ENCODE peak calls at places on chromosomes 7 and 10, in six cellular contexts. H is GM12878, W is K562, V is HepG2, M is GM12892, R is H1. F is an unnamed sample.

GRCh38 chr7:50664461-50664922 is 99.3 kb upstream of the DDC start:
- DNase-seq in H (no peak), W (no peak), V (no peak), M (peak), R (no peak), F (no peak)

GRCh38 chr7:99090811-99091582 is 52.9 kb downstream of the SMURF1 start:
- DNase-seq in H (no peak), W (no peak), V (no peak), M (no peak), R (no peak), F (no peak)

GRCh38 chr10:99456207-99456606 is 25.8 kb upstream of the GOT1 start:
- DNase-seq in H (no peak), W (no peak), V (no peak), M (no peak), R (no peak), F (no peak)

GRCh38 chr7:151086802-151087246 is 549 bp downstream of the AGAP3 start:
- DNase-seq in H (no peak), W (no peak), V (no peak), M (no peak), R (no peak), F (no peak)

GRCh38 chr10:84908491-84908890 is 580.1 kb downstream of the CCSER2 start:
- DNase-seq in H (no peak), W (no peak), V (no peak), M (no peak), R (no peak), F (no peak)

GRCh38 chr7:143878884-143879283 is 23.1 kb downstream of the TCAF1 start:
- DNase-seq in H (no peak), W (peak), V (no peak), M (no peak), R (no peak), F (no peak)

GRCh38 chr7:124566576-124566975 is 199.0 kb downstream of the GPR37 start:
- DNase-seq in H (no peak), W (no peak), V (no peak), M (no peak), R (peak), F (no peak)

GRCh38 chr7:2921748-2922147 is 77.6 kb upstream of the GNA12 start:
- DNase-seq in H (no peak), W (no peak), V (peak), M (no peak), R (no peak), F (no peak)

GRCh38 chr10:50874723-50875122 is 10.7 kb downstream of the A1CF start:
- DNase-seq in H (no peak), W (no peak), V (no peak), M (no peak), R (no peak), F (no peak)

GRCh38 chr7:140533394-140533872 is 54.1 kb upstream of the MKRN1 start:
- DNase-seq in H (no peak), W (peak), V (peak), M (no peak), R (no peak), F (no peak)

GRCh38 chr10:119090968-119091367 is 10.4 kb upstream of the EIF3A start:
- DNase-seq in H (no peak), W (peak), V (no peak), M (no peak), R (no peak), F (no peak)

GRCh38 chr7:77529279-77529678 is 7.8 kb upstream of the PTPN12 start:
- DNase-seq in H (no peak), W (no peak), V (no peak), M (no peak), R (no peak), F (no peak)

GRCh38 chr7:15921576-15921975 is 235.1 kb upstream of the MEOX2 start:
- DNase-seq in H (no peak), W (no peak), V (no peak), M (no peak), R (no peak), F (no peak)

GRCh38 chr10:75072727-75073126 is 38.7 kb upstream of the SAMD8 start:
- DNase-seq in H (no peak), W (no peak), V (no peak), M (no peak), R (no peak), F (no peak)

GRCh38 chr7:47722126-47722525 is 140.2 kb upstream of the TNS3 start:
- DNase-seq in H (no peak), W (no peak), V (no peak), M (no peak), R (no peak), F (no peak)

GRCh38 chr7:47721670-47722069 is 139.8 kb upstream of the TNS3 start:
- DNase-seq in H (no peak), W (peak), V (no peak), M (no peak), R (no peak), F (no peak)

GRCh38 chr7:47726047-47726726 is 144.3 kb upstream of the TNS3 start:
- DNase-seq in H (no peak), W (no peak), V (no peak), M (no peak), R (no peak), F (no peak)

GRCh38 chr7:47725031-47725780 is 143.3 kb upstream of the TNS3 start:
- DNase-seq in H (no peak), W (no peak), V (peak), M (no peak), R (no peak), F (no peak)

DNA sequence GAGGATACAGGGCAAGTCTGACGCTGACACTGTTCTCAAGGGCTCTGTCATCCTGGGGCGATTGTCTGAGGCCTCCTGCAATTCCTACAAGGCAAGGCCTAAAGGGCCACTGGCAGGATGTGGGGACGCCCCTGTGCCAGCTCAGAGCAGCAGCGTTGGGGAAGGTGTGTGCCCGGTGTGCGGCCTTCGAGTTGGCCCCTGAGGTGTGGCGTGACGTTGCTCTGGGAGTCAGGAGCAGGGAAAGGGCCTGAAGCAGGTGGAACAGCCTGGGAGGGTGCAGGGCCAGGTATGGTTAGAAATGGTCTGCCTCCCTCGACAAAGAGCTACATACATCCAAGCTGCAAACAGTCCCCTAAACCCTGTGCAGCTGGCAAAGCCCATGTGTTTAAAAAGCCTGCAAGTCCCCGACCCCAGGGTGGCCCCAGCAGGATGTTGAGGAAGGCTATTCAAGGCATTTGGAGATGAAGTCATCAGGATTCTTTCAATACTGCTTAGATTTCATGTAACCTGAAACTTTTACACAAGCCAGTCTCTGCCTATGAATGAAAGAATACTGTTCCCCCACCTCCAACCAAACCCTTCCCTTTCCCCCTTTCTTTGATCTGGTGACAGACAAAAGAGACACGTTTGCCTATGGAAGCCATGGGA is 142.5 kb upstream of the TNS3 start:
- DNase-seq in H (no peak), W (no peak), V (peak), M (no peak), R (peak), F (no peak)
- TF ChIP-seq POLR2AphosphoS5 in H (no peak), W (no peak), V (no peak), M (no peak), R (no peak), F (no peak)

DNA sequence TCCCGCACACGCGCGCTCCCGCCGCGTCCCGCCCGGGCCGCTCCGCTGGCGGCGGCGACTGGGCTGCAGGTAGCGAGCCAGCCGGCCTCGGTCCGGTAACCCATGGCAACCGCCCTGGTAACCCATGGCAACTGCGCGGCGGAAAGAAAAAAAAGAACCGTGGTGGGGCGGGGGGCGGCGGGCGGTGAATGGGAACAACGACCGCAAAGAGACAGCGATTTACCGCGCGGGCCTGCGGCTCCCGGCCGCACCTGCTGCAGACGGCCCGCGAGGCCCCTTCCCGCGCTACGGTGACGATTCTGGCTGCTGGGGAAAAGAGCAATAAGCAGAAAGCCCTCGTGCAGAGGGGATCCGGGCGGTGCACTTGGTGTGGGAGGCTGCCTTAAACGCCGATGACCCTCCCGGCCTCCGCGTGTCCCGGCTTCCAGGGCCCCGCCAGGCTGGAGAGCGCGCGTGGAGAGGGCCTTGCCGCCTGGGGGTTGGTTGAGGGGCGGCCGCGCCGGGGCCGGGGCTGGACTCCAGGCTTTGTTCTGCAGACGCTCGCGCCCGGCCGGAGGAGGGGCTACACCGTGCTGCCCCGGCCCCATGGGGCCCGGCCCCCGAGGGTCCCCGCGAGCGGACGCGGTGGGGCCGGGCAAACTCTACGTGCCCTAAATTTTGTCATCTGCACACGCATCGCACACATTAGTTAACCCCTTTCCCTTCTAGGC is 84.7 kb downstream of the SNX10 start:
- DNase-seq in H (no peak), W (no peak), V (peak), M (peak), R (no peak), F (peak)
- TF ChIP-seq TAF1 in H (no peak), W (no peak), V (no peak), M (no peak), R (peak), F (no peak)

GRCh38 chr7:146656988-146657387 is 540.4 kb downstream of the CNTNAP2 start:
- DNase-seq in H (no peak), W (no peak), V (no peak), M (no peak), R (no peak), F (no peak)
- TF ChIP-seq POLR2A in H (no peak), W (no peak), V (no peak), M (no peak), R (no peak), F (no peak)

GRCh38 chr10:76675951-76676587 is 961.5 kb downstream of the KCNMA1 start:
- DNase-seq in H (no peak), W (no peak), V (no peak), M (no peak), R (no peak), F (no peak)
- TF ChIP-seq POLR2AphosphoS5 in H (no peak), W (no peak), V (no peak), M (no peak), R (no peak), F (no peak)

GRCh38 chr10:34029455-34029854 is 695.0 kb upstream of the NRP1 start:
- DNase-seq in H (no peak), W (no peak), V (no peak), M (no peak), R (no peak), F (no peak)

GRCh38 chr10:34033067-34033466 is 698.6 kb upstream of the NRP1 start:
- DNase-seq in H (no peak), W (no peak), V (no peak), M (no peak), R (no peak), F (no peak)

GRCh38 chr10:34032564-34032963 is 698.1 kb upstream of the NRP1 start:
- DNase-seq in H (no peak), W (no peak), V (no peak), M (no peak), R (no peak), F (no peak)

GRCh38 chr10:34028936-34029335 is 694.5 kb upstream of the NRP1 start:
- DNase-seq in H (no peak), W (no peak), V (no peak), M (no peak), R (no peak), F (no peak)

DNA sequence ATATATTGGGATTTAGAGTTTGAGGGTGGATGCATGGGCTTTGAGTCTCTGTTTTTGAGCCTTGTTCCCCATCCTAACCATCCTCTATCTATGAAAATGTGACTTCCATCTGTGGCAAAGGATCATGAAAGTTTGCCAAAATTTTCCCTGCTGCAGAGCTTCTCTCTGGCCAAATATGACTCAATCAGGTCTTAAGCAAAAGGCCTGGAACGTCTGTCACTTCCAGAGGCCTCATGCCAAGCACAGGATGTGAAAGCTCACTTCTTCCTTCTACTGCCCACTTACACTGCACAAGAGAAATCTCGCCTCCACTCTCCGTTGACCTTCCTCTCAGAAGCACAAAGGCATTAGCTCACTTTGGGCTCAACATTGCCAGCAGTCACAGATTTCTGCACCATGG is 696.9 kb upstream of the NRP1 start:
- DNase-seq in H (no peak), W (no peak), V (no peak), M (no peak), R (no peak), F (no peak)
- TF ChIP-seq TAF1 in H (no peak), W (no peak), V (no peak), M (no peak), R (no peak), F (no peak)

GRCh38 chr7:44580945-44581344 is 1.1 kb downstream of the TMED4 start:
- DNase-seq in H (no peak), W (no peak), V (no peak), M (no peak), R (no peak), F (no peak)
- TF ChIP-seq POLR2A in H (no peak), W (no peak), V (no peak), M (no peak), R (no peak), F (no peak)

GRCh38 chr7:36719233-36719632 is 5.1 kb downstream of the AOAH start:
- DNase-seq in H (no peak), W (no peak), V (no peak), M (no peak), R (no peak), F (no peak)

GRCh38 chr7:36728143-36728542 is 3.8 kb upstream of the AOAH start:
- DNase-seq in H (no peak), W (no peak), V (no peak), M (no peak), R (no peak), F (no peak)

GRCh38 chr7:36726311-36726710 is 2.0 kb upstream of the AOAH start:
- DNase-seq in H (no peak), W (no peak), V (no peak), M (no peak), R (no peak), F (no peak)

GRCh38 chr7:36726806-36727503 is 2.7 kb upstream of the AOAH start:
- DNase-seq in H (no peak), W (no peak), V (no peak), M (no peak), R (no peak), F (no peak)

GRCh38 chr7:36723951-36724664 is at the start of gene AOAH:
- DNase-seq in H (no peak), W (no peak), V (no peak), M (no peak), R (no peak), F (peak)
- TF ChIP-seq POLR2AphosphoS5 in H (no peak), W (no peak), V (no peak), M (no peak), R (no peak), F (peak)

GRCh38 chr10:69087600-69088470 is at the start of gene SRGN:
- DNase-seq in H (peak), W (peak), V (no peak), M (peak), R (no peak), F (no peak)

GRCh38 chr10:69088801-69089501 is 1.0 kb downstream of the SRGN start:
- DNase-seq in H (peak), W (peak), V (no peak), M (no peak), R (no peak), F (no peak)

GRCh38 chr10:69088471-69088769 is 517 bp downstream of the SRGN start:
- DNase-seq in H (no peak), W (peak), V (no peak), M (no peak), R (no peak), F (no peak)

GRCh38 chr10:69090687-69091450 is 3.0 kb downstream of the SRGN start:
- DNase-seq in H (no peak), W (no peak), V (no peak), M (no peak), R (no peak), F (no peak)

GRCh38 chr10:69089638-69090599 is 2.0 kb downstream of the SRGN start:
- DNase-seq in H (peak), W (peak), V (no peak), M (no peak), R (no peak), F (no peak)
- TF ChIP-seq TAF1 in H (no peak), W (peak), V (no peak), M (no peak), R (no peak), F (peak)